ENCODE peak calls at places on chromosomes 16 and 17, in eight cellular contexts. K, X, Q, U, L, D, V and Y are unnamed samples.
A peak's percentile ranks its signal among the peaks of the same experiment; 100 is the strongest.

GRCh38 chr17:33968350-33969044 is 286.6 kb upstream of the CCL2 start:
- DNase-seq in K (no peak), X (no peak), Q (peak; percentile 22), U (peak; percentile 68), L (no peak), D (peak; percentile 2), V (no peak), Y (no peak)

GRCh38 chr17:50081757-50082156 is 13.4 kb upstream of the PDK2 start:
- DNase-seq in K (no peak), X (no peak), Q (no peak), U (no peak), L (no peak), D (no peak), V (no peak), Y (no peak)

GRCh38 chr16:84340305-84341040 is 27.9 kb upstream of the ATP2C2 start:
- DNase-seq in K (no peak), X (no peak), Q (no peak), U (no peak), L (no peak), D (no peak), V (no peak), Y (no peak)

GRCh38 chr16:84048871-84049270 is 6.3 kb upstream of the SLC38A8 start:
- DNase-seq in K (no peak), X (no peak), Q (no peak), U (no peak), L (no peak), D (no peak), V (no peak), Y (no peak)

GRCh38 chr17:33142703-33143299 is 150.3 kb downstream of the ASIC2 start:
- DNase-seq in K (no peak), X (no peak), Q (no peak), U (peak; percentile 20), L (no peak), D (peak; percentile 10), V (peak; percentile 4), Y (peak; percentile 61)

GRCh38 chr16:11665071-11665491 is 3.2 kb upstream of the SNN start:
- DNase-seq in K (no peak), X (no peak), Q (peak; percentile 60), U (peak; percentile 59), L (peak; percentile 40), D (no peak), V (no peak), Y (no peak)

GRCh38 chr16:17773698-17774101 is 302.9 kb upstream of the XYLT1 start:
- DNase-seq in K (peak; percentile 62), X (no peak), Q (peak; percentile 43), U (no peak), L (no peak), D (no peak), V (no peak), Y (no peak)

GRCh38 chr16:57192720-57193486 is 6.8 kb downstream of the RSPRY1 start:
- DNase-seq in K (no peak), X (no peak), Q (no peak), U (no peak), L (no peak), D (peak; percentile 39), V (no peak), Y (no peak)

GRCh38 chr16:49600541-49600940 is 226.9 kb downstream of the C16orf78 start:
- DNase-seq in K (peak; percentile 88), X (no peak), Q (no peak), U (no peak), L (no peak), D (no peak), V (no peak), Y (no peak)

GRCh38 chr17:62746941-62747340 is 61.2 kb downstream of the MARCHF10 start:
- DNase-seq in K (no peak), X (no peak), Q (no peak), U (no peak), L (no peak), D (no peak), V (no peak), Y (no peak)

GRCh38 chr16:55711959-55712876 is 56.4 kb downstream of the SLC6A2 start:
- DNase-seq in K (peak; percentile 61), X (peak; percentile 40), Q (peak; percentile 69), U (peak; percentile 67), L (peak; percentile 35), D (peak; percentile 44), V (peak; percentile 56), Y (peak; percentile 86)